ENCODE peak calls at places on chromosomes 5 and 9, in five cellular contexts. O is breast epithelium, K is dorsolateral prefrontal cortex, Z is GM23248, A is H1. V is an unnamed sample.

GRCh38 chr5:125083932-125084331 is 337.5 kb upstream of the ZNF608 start:
- DNase-seq in O (no peak), K (no peak), Z (peak), A (no peak), V (peak)

GRCh38 chr9:81239388-81239787 is 450.0 kb downstream of the TLE1 start:
- DNase-seq in O (no peak), K (no peak), Z (no peak), A (no peak), V (no peak)

GRCh38 chr5:121299153-121299552 is 552.5 kb upstream of the FTMT start:
- DNase-seq in O (no peak), K (no peak), Z (no peak), A (no peak), V (no peak)

GRCh38 chr9:134545213-134546211 is 96.1 kb upstream of the COL5A1 start:
- DNase-seq in O (no peak), K (peak), Z (peak), A (no peak), V (peak)

GRCh38 chr5:88556415-88556814 is 287.8 kb upstream of the TMEM161B start:
- DNase-seq in O (no peak), K (no peak), Z (no peak), A (no peak), V (no peak)

GRCh38 chr9:113154471-113154870 is 3.7 kb downstream of the SLC31A2 start:
- DNase-seq in O (no peak), K (peak), Z (peak), A (no peak), V (peak)

GRCh38 chr5:168749391-168750100 is 170.4 kb upstream of the PANK3 start:
- DNase-seq in O (no peak), K (no peak), Z (no peak), A (no peak), V (no peak)

GRCh38 chr9:127569819-127570401 is 42.2 kb upstream of the STXBP1 start:
- DNase-seq in O (no peak), K (no peak), Z (peak), A (no peak), V (no peak)

GRCh38 chr5:143871672-143872071 is 59.7 kb downstream of the HMHB1 start:
- DNase-seq in O (no peak), K (no peak), Z (no peak), A (no peak), V (no peak)

GRCh38 chr5:77012601-77013000 is 17.6 kb upstream of the AGGF1 start:
- DNase-seq in O (no peak), K (no peak), Z (peak), A (no peak), V (no peak)

GRCh38 chr9:77881111-77881510 is 150.5 kb downstream of the GNAQ start:
- DNase-seq in O (no peak), K (no peak), Z (no peak), A (no peak), V (no peak)

GRCh38 chr9:115880221-115880620 is 273.4 kb upstream of the PAPPA start:
- DNase-seq in O (no peak), K (no peak), Z (no peak), A (no peak), V (no peak)

GRCh38 chr9:115884846-115885245 is 268.7 kb upstream of the PAPPA start:
- DNase-seq in O (no peak), K (no peak), Z (no peak), A (no peak), V (no peak)

GRCh38 chr9:115882911-115883310 is 270.7 kb upstream of the PAPPA start:
- DNase-seq in O (no peak), K (no peak), Z (peak), A (no peak), V (peak)

GRCh38 chr9:115879451-115879850 is 274.1 kb upstream of the PAPPA start:
- DNase-seq in O (no peak), K (no peak), Z (no peak), A (no peak), V (no peak)

GRCh38 chr9:115883467-115884329 is 269.9 kb upstream of the PAPPA start:
- DNase-seq in O (peak), K (no peak), Z (peak), A (no peak), V (peak)
- H3K4me3 ChIP-seq in O (no peak), K (no peak), Z (no peak), A (no peak), V (no peak)

GRCh38 chr5:173903396-173904140 is 15.4 kb downstream of the CPEB4 start:
- DNase-seq in O (no peak), K (no peak), Z (no peak), A (no peak), V (no peak)
- H3K4me3 ChIP-seq in O (no peak), K (peak), Z (no peak), A (no peak), V (no peak)

DNA sequence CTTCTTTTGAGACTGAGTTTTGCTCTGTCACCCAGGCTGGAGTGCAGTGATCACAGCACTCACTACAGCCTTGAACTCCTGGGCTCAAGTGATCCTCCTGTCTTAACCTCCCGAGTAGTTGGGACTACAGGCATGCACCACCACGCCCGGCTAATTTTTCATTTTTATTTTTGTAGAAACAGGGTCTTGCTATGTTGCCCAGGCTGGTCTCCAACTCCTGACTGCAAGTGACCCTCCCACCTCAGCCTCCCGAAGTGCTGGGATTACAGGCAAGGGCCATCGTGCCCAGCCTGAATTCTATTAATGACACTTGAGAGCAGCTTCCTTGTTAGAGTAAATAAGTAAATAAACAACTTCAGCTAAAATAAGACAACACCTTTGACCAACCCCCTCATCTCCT is 12.3 kb downstream of the ROR2 start:
- DNase-seq in O (no peak), K (no peak), Z (no peak), A (no peak), V (no peak)
- H3K4me3 ChIP-seq in O (no peak), K (no peak), Z (no peak), A (no peak), V (no peak)

DNA sequence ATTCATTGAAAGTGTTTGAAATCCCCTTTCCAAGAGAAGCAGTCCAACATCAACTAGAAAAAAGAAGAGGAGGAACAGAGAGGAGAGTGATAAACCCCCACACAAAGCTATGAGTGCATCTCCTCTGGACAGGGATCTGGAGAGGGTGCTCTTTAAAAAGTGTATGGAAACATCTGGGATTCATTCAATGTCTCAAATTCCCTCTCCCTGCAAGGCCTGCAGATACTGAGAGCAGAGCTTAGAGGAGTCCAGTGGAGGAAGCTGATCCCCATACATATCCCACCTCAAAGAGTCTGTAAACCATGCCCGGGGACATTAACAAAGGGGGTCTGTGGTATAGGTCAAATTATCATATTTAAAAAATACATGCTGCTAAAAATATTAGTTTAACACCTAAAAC is 2.2 kb downstream of the SPOCK1 start:
- DNase-seq in O (no peak), K (no peak), Z (peak), A (no peak), V (no peak)
- H3K4me3 ChIP-seq in O (peak), K (peak), Z (peak), A (no peak), V (no peak)

DNA sequence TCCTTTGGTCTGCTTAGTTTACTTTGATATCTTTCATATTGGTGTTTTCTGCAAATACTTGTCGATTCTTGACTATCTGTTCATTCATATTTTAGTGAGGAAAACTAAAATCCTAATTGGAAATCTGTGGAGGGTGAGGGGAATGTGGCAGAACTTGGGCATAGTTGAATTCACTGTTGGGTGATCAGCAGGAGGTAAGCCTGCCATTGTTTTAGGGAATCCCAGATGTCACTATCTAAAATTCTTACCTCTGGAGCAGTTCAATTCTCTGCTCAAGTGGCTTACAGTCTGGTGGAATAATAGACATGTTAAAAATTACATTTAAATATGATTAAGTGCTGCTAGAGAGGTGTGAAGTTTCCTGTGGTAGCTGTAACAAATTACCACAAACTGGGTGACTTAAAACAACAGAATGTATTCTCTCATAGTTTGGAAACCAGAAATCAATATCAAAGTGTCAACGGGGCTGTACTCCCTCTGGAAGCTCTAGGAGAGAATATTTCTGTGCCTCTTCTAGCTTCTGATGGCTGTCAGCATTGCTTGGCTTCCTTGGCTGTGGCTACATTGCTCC is 90.3 kb upstream of the GCNT4 start:
- DNase-seq in O (no peak), K (no peak), Z (no peak), A (no peak), V (no peak)
- H3K4me3 ChIP-seq in O (no peak), K (no peak), Z (no peak), A (no peak), V (no peak)

GRCh38 chr5:67190443-67190842 is 6.2 kb downstream of the CD180 start:
- DNase-seq in O (no peak), K (no peak), Z (no peak), A (no peak), V (no peak)
- H3K4me3 ChIP-seq in O (no peak), K (no peak), Z (no peak), A (no peak), V (no peak)

GRCh38 chr5:147578228-147579024 is 68.6 kb upstream of the DPYSL3 start:
- DNase-seq in O (no peak), K (no peak), Z (peak), A (no peak), V (peak)
- H3K4me3 ChIP-seq in O (no peak), K (no peak), Z (no peak), A (no peak), V (peak)

GRCh38 chr5:14296533-14297331 is 153.6 kb downstream of the TRIO start:
- DNase-seq in O (no peak), K (peak), Z (peak), A (no peak), V (no peak)
- H3K4me3 ChIP-seq in O (no peak), K (no peak), Z (no peak), A (no peak), V (no peak)

GRCh38 chr5:32127759-32128158 is 46.4 kb downstream of the GOLPH3 start:
- DNase-seq in O (no peak), K (no peak), Z (no peak), A (no peak), V (no peak)

GRCh38 chr5:32131604-32132003 is 42.5 kb downstream of the GOLPH3 start:
- DNase-seq in O (no peak), K (no peak), Z (no peak), A (no peak), V (no peak)

GRCh38 chr5:32130865-32131264 is 43.3 kb downstream of the GOLPH3 start:
- DNase-seq in O (no peak), K (no peak), Z (no peak), A (no peak), V (no peak)

GRCh38 chr5:32126691-32127090 is 47.4 kb downstream of the GOLPH3 start:
- DNase-seq in O (no peak), K (no peak), Z (no peak), A (no peak), V (peak)

DNA sequence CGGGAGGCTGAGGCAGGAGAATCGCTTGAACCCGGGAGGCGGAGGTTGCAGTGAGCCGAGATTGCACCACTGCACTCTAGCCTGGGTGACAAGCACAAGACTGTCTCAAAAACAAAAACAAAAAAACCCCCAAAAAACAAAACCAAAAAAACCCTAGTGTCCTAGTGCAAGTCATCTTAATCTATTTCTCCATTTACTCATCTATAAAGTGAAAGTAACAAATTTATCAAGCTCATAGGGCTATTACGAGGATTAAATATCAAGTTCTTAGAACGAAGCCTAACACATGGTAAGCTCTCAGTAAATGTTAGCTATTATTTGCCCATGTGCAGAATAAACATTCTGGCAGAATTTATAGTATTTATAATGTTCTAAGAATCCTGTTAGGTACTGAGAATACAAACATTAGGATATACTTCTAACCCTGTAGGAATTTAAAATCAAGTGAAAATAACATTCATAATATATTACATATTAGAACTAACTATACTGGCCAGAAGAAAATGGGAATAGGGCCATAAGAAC is 45.0 kb downstream of the GOLPH3 start:
- DNase-seq in O (no peak), K (no peak), Z (no peak), A (no peak), V (no peak)
- H3K4me3 ChIP-seq in O (no peak), K (no peak), Z (no peak), A (no peak), V (no peak)